ENCODE peak calls at places on chromosomes 11 and 22, in seven cellular contexts. N is SK-N-SH, U is GM23338, E is K562, Z is stomach, F is GM12891, K is prostate gland. R is an unnamed sample.

GRCh38 chr22:50705219-50705691 is 32.6 kb downstream of the SHANK3 start:
- DNase-seq in N (peak), U (peak), E (peak), Z (peak), F (no peak), K (no peak), R (peak)

GRCh38 chr11:96338910-96339703 is 3.9 kb downstream of the MAML2 start:
- DNase-seq in N (no peak), U (peak), E (no peak), Z (no peak), F (no peak), K (no peak), R (peak)

GRCh38 chr11:68406318-68407313 is 53.9 kb upstream of the PPP6R3 start:
- DNase-seq in N (no peak), U (no peak), E (no peak), Z (peak), F (no peak), K (peak), R (no peak)

GRCh38 chr22:45196308-45196707 is 32.6 kb downstream of the NUP50 start:
- DNase-seq in N (no peak), U (no peak), E (no peak), Z (no peak), F (no peak), K (no peak), R (peak)

GRCh38 chr11:40241524-40242037 is 1217.9 kb downstream of the LRRC4C start:
- DNase-seq in N (no peak), U (no peak), E (no peak), Z (no peak), F (peak), K (no peak), R (no peak)

GRCh38 chr22:30279389-30279788 is 9.9 kb downstream of the CASTOR1 start:
- DNase-seq in N (no peak), U (no peak), E (no peak), Z (no peak), F (no peak), K (no peak), R (no peak)

GRCh38 chr11:6319001-6319878 is 1.1 kb downstream of the CAVIN3 start:
- DNase-seq in N (peak), U (peak), E (no peak), Z (peak), F (no peak), K (no peak), R (peak)

GRCh38 chr22:32309585-32310251 is 47.9 kb upstream of the RFPL3 start:
- DNase-seq in N (peak), U (peak), E (peak), Z (no peak), F (no peak), K (no peak), R (no peak)

GRCh38 chr11:105432241-105432995 is 177.5 kb upstream of the GRIA4 start:
- DNase-seq in N (no peak), U (no peak), E (no peak), Z (no peak), F (no peak), K (no peak), R (no peak)

GRCh38 chr22:46869848-46870441 is 107.5 kb downstream of the TBC1D22A start:
- DNase-seq in N (no peak), U (no peak), E (no peak), Z (no peak), F (no peak), K (no peak), R (no peak)

GRCh38 chr11:65491163-65491465 is 7.7 kb upstream of the MALAT1 start:
- DNase-seq in N (no peak), U (no peak), E (no peak), Z (no peak), F (no peak), K (no peak), R (no peak)

GRCh38 chr11:65491614-65492386 is 7.0 kb upstream of the MALAT1 start:
- DNase-seq in N (no peak), U (peak), E (peak), Z (peak), F (no peak), K (peak), R (no peak)

GRCh38 chr11:65493367-65494176 is 5.3 kb upstream of the MALAT1 start:
- DNase-seq in N (no peak), U (peak), E (no peak), Z (peak), F (no peak), K (peak), R (no peak)

GRCh38 chr11:65492387-65492636 is 6.5 kb upstream of the MALAT1 start:
- DNase-seq in N (no peak), U (no peak), E (no peak), Z (no peak), F (no peak), K (no peak), R (no peak)

GRCh38 chr11:65492637-65493366 is 6.0 kb upstream of the MALAT1 start:
- DNase-seq in N (no peak), U (peak), E (no peak), Z (peak), F (no peak), K (no peak), R (no peak)
- TF ChIP-seq POLR2AphosphoS5 in N (peak), U (no peak), E (no peak), Z (peak), F (peak), K (peak), R (peak)

DNA sequence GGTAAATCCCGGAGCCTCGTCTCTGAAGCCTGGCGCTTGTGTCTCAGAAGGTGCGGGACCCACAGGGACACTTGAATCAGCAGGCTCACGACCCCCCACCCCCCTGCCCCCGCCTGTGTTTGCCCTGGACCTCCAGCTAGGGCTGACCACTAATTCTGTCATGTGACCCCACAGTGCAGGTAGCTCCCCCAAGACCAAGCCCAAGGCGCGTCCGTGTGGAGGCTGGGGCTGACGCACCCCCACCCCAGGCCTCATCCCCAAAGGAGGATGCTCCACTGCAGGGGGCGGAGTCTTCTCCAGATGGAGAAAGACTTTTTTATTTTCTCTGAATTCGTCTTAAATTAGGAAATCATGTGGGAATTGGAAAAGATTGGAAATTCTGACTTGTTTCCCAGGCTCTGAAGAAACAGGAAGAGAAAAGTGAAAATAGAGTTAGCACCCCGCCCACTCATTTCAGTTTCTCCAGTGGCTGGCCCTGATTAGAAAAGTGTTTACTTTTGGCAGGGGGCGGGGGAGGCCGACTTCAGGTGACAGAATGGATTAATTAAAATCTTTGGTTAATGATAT is 1.0 kb upstream of the RELA start:
- DNase-seq in N (peak), U (peak), E (peak), Z (peak), F (no peak), K (no peak), R (peak)
- TF ChIP-seq POLR2AphosphoS5 in N (peak), U (peak), E (no peak), Z (peak), F (no peak), K (peak), R (peak)

DNA sequence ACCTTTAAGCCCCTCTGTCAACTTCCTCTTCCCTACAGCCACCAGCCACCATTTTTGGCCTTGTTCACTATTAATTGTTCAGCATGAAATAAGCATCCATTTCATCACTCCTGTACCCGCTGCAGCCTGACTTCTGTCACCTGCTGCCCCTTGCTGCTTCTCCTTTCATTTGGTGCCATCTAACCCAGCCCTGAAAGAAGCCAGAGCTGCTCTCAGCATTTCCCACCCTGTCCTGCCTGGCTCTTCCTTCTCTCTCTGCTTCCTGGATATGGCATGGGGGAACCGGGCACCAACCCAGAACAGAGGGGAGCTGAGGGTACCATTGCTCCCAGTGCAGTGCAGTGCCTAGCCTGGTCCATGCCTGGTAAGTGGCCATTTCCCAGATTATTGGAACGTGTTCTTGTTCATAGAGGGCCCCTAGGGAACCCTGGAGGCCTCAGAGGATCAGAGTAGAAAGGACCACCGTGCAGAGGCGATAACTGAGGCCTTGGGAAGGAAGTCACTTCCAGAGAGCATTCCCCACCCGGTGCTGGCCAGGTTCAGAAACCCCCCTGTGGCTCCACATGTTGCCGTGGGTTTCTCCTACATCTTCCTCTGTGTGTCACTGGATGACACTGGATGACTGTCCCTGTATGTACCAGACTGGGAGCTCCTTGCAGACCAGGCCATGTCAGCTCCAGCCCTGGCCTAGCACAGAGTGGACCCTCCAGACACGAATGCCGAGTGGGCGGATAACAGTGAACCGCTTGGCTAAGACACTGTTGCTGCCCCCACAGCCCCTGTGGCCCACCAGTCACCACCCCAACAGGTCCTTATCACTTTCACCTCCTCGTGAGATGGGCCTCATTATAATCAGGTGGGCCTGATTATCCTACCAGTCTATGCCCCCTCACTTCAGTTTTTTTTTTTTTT is 4.7 kb downstream of the YDJC start:
- DNase-seq in N (no peak), U (no peak), E (no peak), Z (no peak), F (no peak), K (no peak), R (no peak)
- TF ChIP-seq POLR2AphosphoS5 in N (peak), U (no peak), E (no peak), Z (no peak), F (peak), K (no peak), R (no peak)

GRCh38 chr11:111336582-111337256 is 38.4 kb downstream of the POU2AF3 start:
- DNase-seq in N (no peak), U (peak), E (no peak), Z (no peak), F (no peak), K (no peak), R (no peak)
- TF ChIP-seq POLR2AphosphoS5 in N (no peak), U (no peak), E (no peak), Z (no peak), F (no peak), K (no peak), R (no peak)

DNA sequence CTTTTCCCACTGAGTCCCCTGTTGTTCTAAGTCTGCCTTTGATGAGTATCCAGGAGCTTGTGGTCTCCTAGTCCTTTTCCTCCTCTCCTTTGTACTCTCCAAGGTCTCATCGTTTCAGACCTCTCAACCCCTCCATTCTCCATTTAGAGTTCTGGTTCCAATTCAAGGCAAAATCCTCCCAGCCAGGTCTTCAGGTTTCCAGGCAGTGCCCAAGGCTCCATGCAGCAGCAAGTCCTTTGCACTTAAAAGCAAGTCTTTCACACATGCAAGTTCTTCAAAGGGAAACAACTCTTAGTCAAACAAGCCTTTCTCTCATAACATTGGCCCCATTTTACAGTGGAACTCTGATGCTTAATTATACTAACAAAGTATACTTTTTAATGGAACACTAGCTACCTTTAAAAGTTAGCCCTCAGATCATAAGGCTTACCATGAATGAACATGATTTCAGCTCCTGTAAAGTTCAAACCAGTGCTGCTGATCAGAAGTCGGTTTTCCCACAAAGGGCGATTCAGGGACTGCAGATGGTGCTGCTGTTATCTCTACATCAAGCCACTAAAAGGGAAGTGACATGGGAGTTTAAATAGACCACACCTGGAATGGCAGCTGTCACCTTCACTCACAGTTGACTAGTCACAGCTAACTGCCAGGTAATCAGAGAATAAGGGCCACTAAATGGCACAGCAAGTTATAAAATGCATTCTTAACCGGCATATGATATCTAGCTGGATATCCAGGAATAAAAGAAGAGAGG is 581.3 kb upstream of the ARHGAP42 start:
- DNase-seq in N (no peak), U (no peak), E (no peak), Z (no peak), F (no peak), K (no peak), R (no peak)
- TF ChIP-seq POLR2AphosphoS5 in N (no peak), U (no peak), E (no peak), Z (no peak), F (no peak), K (no peak), R (no peak)

DNA sequence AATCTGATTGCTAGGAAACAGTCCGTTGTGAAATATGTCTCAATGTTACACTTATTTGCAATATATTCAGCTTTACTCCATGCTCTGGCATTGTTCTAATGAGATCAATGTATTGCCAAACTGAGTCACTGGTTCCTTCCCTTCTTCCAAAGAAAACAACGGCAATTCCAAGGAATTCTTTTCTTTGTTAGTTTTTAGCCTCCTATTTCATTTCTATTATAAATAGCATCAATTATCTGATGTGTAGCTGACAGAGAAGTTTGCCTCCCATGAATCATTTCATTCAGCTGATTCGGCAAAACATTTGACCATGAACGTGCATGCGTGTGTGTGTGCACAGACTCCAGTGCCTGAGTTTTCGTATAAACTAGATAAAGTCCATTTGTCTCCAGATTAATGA is 346.8 kb downstream of the ETS1 start:
- DNase-seq in N (no peak), U (no peak), E (no peak), Z (no peak), F (no peak), K (no peak), R (no peak)
- TF ChIP-seq POLR2AphosphoS5 in N (no peak), U (no peak), E (no peak), Z (no peak), F (no peak), K (no peak), R (no peak)

R was measured in spleen.